ENCODE peak calls at places on chromosomes 16 and 17, in six cellular contexts. One of them, this sample, is unnamed.

GRCh38 chr17:65143899-65144590 is 6.9 kb downstream of the RGS9 start:
- DNase-seq in HepG2: no peak
- DNase-seq in SK-N-SH: no peak
- DNase-seq in GM12891: no peak
- DNase-seq in H1: no peak
- DNase-seq in K562: no peak
- DNase-seq in this sample: no peak

GRCh38 chr17:40510328-40510648 is 8.9 kb upstream of the TNS4 start:
- DNase-seq in HepG2: peak
- DNase-seq in SK-N-SH: no peak
- DNase-seq in GM12891: no peak
- DNase-seq in H1: no peak
- DNase-seq in K562: no peak
- DNase-seq in this sample: no peak

GRCh38 chr17:34235389-34236028 is 19.6 kb upstream of the CCL2 start:
- DNase-seq in HepG2: no peak
- DNase-seq in SK-N-SH: no peak
- DNase-seq in GM12891: no peak
- DNase-seq in H1: no peak
- DNase-seq in K562: no peak
- DNase-seq in this sample: no peak

GRCh38 chr17:81270279-81270678 is 24.8 kb downstream of the SLC38A10 start:
- DNase-seq in HepG2: no peak
- DNase-seq in SK-N-SH: no peak
- DNase-seq in GM12891: no peak
- DNase-seq in H1: no peak
- DNase-seq in K562: no peak
- DNase-seq in this sample: no peak

GRCh38 chr16:69351309-69352027 is at the start of gene TMED6:
- DNase-seq in HepG2: peak
- DNase-seq in SK-N-SH: no peak
- DNase-seq in GM12891: no peak
- DNase-seq in H1: no peak
- DNase-seq in K562: no peak
- DNase-seq in this sample: no peak

GRCh38 chr16:67844441-67844840 is 2.3 kb upstream of the NUTF2 start:
- DNase-seq in HepG2: no peak
- DNase-seq in SK-N-SH: no peak
- DNase-seq in GM12891: no peak
- DNase-seq in H1: no peak
- DNase-seq in K562: no peak
- DNase-seq in this sample: no peak

GRCh38 chr16:57093845-57094564 is 1.6 kb downstream of the CPNE2 start:
- DNase-seq in HepG2: no peak
- DNase-seq in SK-N-SH: no peak
- DNase-seq in GM12891: no peak
- DNase-seq in H1: no peak
- DNase-seq in K562: no peak
- DNase-seq in this sample: no peak

GRCh38 chr17:29066053-29066452 is 23.1 kb downstream of the PIPOX start:
- DNase-seq in HepG2: no peak
- DNase-seq in SK-N-SH: peak
- DNase-seq in GM12891: no peak
- DNase-seq in H1: no peak
- DNase-seq in K562: no peak
- DNase-seq in this sample: no peak

GRCh38 chr16:86854058-86854621 is 275.8 kb downstream of the FOXL1 start:
- DNase-seq in HepG2: no peak
- DNase-seq in SK-N-SH: no peak
- DNase-seq in GM12891: no peak
- DNase-seq in H1: no peak
- DNase-seq in K562: no peak
- DNase-seq in this sample: no peak

GRCh38 chr16:86530251-86531192 is 20.2 kb downstream of the FOXF1 start:
- DNase-seq in HepG2: no peak
- DNase-seq in SK-N-SH: no peak
- DNase-seq in GM12891: no peak
- DNase-seq in H1: no peak
- DNase-seq in K562: no peak
- DNase-seq in this sample: no peak

GRCh38 chr16:86734559-86735480 is 156.5 kb downstream of the FOXL1 start:
- DNase-seq in HepG2: no peak
- DNase-seq in SK-N-SH: no peak
- DNase-seq in GM12891: no peak
- DNase-seq in H1: no peak
- DNase-seq in K562: no peak
- DNase-seq in this sample: no peak

GRCh38 chr16:76360384-76360783 is 83.2 kb downstream of the CNTNAP4 start:
- DNase-seq in HepG2: no peak
- DNase-seq in SK-N-SH: no peak
- DNase-seq in GM12891: no peak
- DNase-seq in H1: no peak
- DNase-seq in K562: no peak
- DNase-seq in this sample: no peak

GRCh38 chr16:69171325-69172095 is 15.5 kb upstream of the SNTB2 start:
- DNase-seq in HepG2: no peak
- DNase-seq in SK-N-SH: no peak
- DNase-seq in GM12891: no peak
- DNase-seq in H1: no peak
- DNase-seq in K562: no peak
- DNase-seq in this sample: no peak

GRCh38 chr16:3285131-3285530 is 1.8 kb downstream of the ZNF263 start:
- DNase-seq in HepG2: no peak
- DNase-seq in SK-N-SH: no peak
- DNase-seq in GM12891: no peak
- DNase-seq in H1: no peak
- DNase-seq in K562: no peak
- DNase-seq in this sample: no peak

GRCh38 chr17:17693253-17693954 is 12.1 kb downstream of the RAI1 start:
- DNase-seq in HepG2: peak
- DNase-seq in SK-N-SH: peak
- DNase-seq in GM12891: no peak
- DNase-seq in H1: no peak
- DNase-seq in K562: no peak
- DNase-seq in this sample: no peak

GRCh38 chr17:50947844-50948514 is 81.8 kb upstream of the TOB1 start:
- DNase-seq in HepG2: no peak
- DNase-seq in SK-N-SH: peak
- DNase-seq in GM12891: no peak
- DNase-seq in H1: no peak
- DNase-seq in K562: peak
- DNase-seq in this sample: no peak

GRCh38 chr17:57337390-57337789 is 81.1 kb downstream of the MSI2 start:
- DNase-seq in HepG2: no peak
- DNase-seq in SK-N-SH: no peak
- DNase-seq in GM12891: no peak
- DNase-seq in H1: no peak
- DNase-seq in K562: no peak
- DNase-seq in this sample: no peak

GRCh38 chr17:55157165-55157564 is 107.6 kb upstream of the HLF start:
- DNase-seq in HepG2: peak
- DNase-seq in SK-N-SH: no peak
- DNase-seq in GM12891: no peak
- DNase-seq in H1: no peak
- DNase-seq in K562: no peak
- DNase-seq in this sample: no peak

GRCh38 chr16:87619360-87620200 is 17.3 kb downstream of the JPH3 start:
- DNase-seq in HepG2: no peak
- DNase-seq in SK-N-SH: peak
- DNase-seq in GM12891: no peak
- DNase-seq in H1: no peak
- DNase-seq in K562: no peak
- DNase-seq in this sample: no peak

GRCh38 chr16:14485131-14485551 is 144.9 kb downstream of the PARN start:
- DNase-seq in HepG2: peak
- DNase-seq in SK-N-SH: no peak
- DNase-seq in GM12891: no peak
- DNase-seq in H1: no peak
- DNase-seq in K562: no peak
- DNase-seq in this sample: no peak

GRCh38 chr17:39791296-39791992 is 53.7 kb downstream of the GRB7 start:
- DNase-seq in HepG2: no peak
- DNase-seq in SK-N-SH: no peak
- DNase-seq in GM12891: no peak
- DNase-seq in H1: no peak
- DNase-seq in K562: no peak
- DNase-seq in this sample: no peak

GRCh38 chr16:23384878-23385277 is 68.1 kb downstream of the COG7 start:
- DNase-seq in HepG2: no peak
- DNase-seq in SK-N-SH: no peak
- DNase-seq in GM12891: no peak
- DNase-seq in H1: no peak
- DNase-seq in K562: no peak
- DNase-seq in this sample: no peak

GRCh38 chr17:60165976-60166375 is 16.2 kb downstream of the CA4 start:
- DNase-seq in HepG2: no peak
- DNase-seq in SK-N-SH: no peak
- DNase-seq in GM12891: no peak
- DNase-seq in H1: no peak
- DNase-seq in K562: peak
- DNase-seq in this sample: no peak

GRCh38 chr17:21573961-21574610 is 118.2 kb upstream of the KCNJ18 start:
- DNase-seq in HepG2: no peak
- DNase-seq in SK-N-SH: peak
- DNase-seq in GM12891: no peak
- DNase-seq in H1: no peak
- DNase-seq in K562: no peak
- DNase-seq in this sample: no peak

GRCh38 chr16:24367186-24367585 is 111.1 kb downstream of the CACNG3 start:
- DNase-seq in HepG2: no peak
- DNase-seq in SK-N-SH: no peak
- DNase-seq in GM12891: no peak
- DNase-seq in H1: no peak
- DNase-seq in K562: no peak
- DNase-seq in this sample: no peak

GRCh38 chr16:69411064-69411985 is 13.1 kb upstream of the CYB5B start:
- DNase-seq in HepG2: no peak
- DNase-seq in SK-N-SH: no peak
- DNase-seq in GM12891: no peak
- DNase-seq in H1: no peak
- DNase-seq in K562: no peak
- DNase-seq in this sample: no peak

GRCh38 chr17:45282683-45283644 is 21.1 kb upstream of the SPATA32 start:
- DNase-seq in HepG2: no peak
- DNase-seq in SK-N-SH: no peak
- DNase-seq in GM12891: no peak
- DNase-seq in H1: no peak
- DNase-seq in K562: no peak
- DNase-seq in this sample: no peak

GRCh38 chr17:63928966-63929695 is 3.0 kb downstream of the CD79B start:
- DNase-seq in HepG2: no peak
- DNase-seq in SK-N-SH: peak
- DNase-seq in GM12891: no peak
- DNase-seq in H1: no peak
- DNase-seq in K562: no peak
- DNase-seq in this sample: no peak

GRCh38 chr17:4490637-4491061 is 8.0 kb upstream of the SPNS2 start:
- DNase-seq in HepG2: no peak
- DNase-seq in SK-N-SH: no peak
- DNase-seq in GM12891: no peak
- DNase-seq in H1: no peak
- DNase-seq in K562: no peak
- DNase-seq in this sample: no peak

GRCh38 chr16:11464241-11464640 is 119.0 kb downstream of the RMI2 start:
- DNase-seq in HepG2: no peak
- DNase-seq in SK-N-SH: no peak
- DNase-seq in GM12891: no peak
- DNase-seq in H1: no peak
- DNase-seq in K562: no peak
- DNase-seq in this sample: no peak

GRCh38 chr17:49739662-49740271 is 24.2 kb downstream of the FAM117A start:
- DNase-seq in HepG2: peak
- DNase-seq in SK-N-SH: peak
- DNase-seq in GM12891: no peak
- DNase-seq in H1: no peak
- DNase-seq in K562: peak
- DNase-seq in this sample: peak

GRCh38 chr17:59328534-59329095 is 2.8 kb upstream of the YPEL2 start:
- DNase-seq in HepG2: no peak
- DNase-seq in SK-N-SH: no peak
- DNase-seq in GM12891: no peak
- DNase-seq in H1: no peak
- DNase-seq in K562: no peak
- DNase-seq in this sample: no peak

GRCh38 chr17:76714822-76715461 is 4.2 kb upstream of the MXRA7 start:
- DNase-seq in HepG2: no peak
- DNase-seq in SK-N-SH: peak
- DNase-seq in GM12891: no peak
- DNase-seq in H1: peak
- DNase-seq in K562: peak
- DNase-seq in this sample: no peak

GRCh38 chr16:30030011-30030685 is 923 bp downstream of the TLCD3B start:
- DNase-seq in HepG2: no peak
- DNase-seq in SK-N-SH: peak
- DNase-seq in GM12891: no peak
- DNase-seq in H1: no peak
- DNase-seq in K562: no peak
- DNase-seq in this sample: no peak

GRCh38 chr17:28955408-28955807 is 4.1 kb upstream of the PHF12 start:
- DNase-seq in HepG2: no peak
- DNase-seq in SK-N-SH: no peak
- DNase-seq in GM12891: no peak
- DNase-seq in H1: no peak
- DNase-seq in K562: no peak
- DNase-seq in this sample: no peak

GRCh38 chr16:20904507-20905079 is 4.0 kb downstream of the LYRM1 start:
- DNase-seq in HepG2: peak
- DNase-seq in SK-N-SH: no peak
- DNase-seq in GM12891: peak
- DNase-seq in H1: no peak
- DNase-seq in K562: no peak
- DNase-seq in this sample: no peak
- TF ChIP-seq POLR2AphosphoS5 in HepG2: no peak
- TF ChIP-seq POLR2AphosphoS5 in SK-N-SH: no peak
- TF ChIP-seq POLR2AphosphoS5 in GM12891: no peak
- TF ChIP-seq POLR2AphosphoS5 in H1: no peak
- TF ChIP-seq POLR2AphosphoS5 in K562: no peak
- TF ChIP-seq POLR2AphosphoS5 in this sample: no peak

GRCh38 chr16:35570946-35571345 is 2111.5 kb downstream of the TP53TG3F start:
- DNase-seq in HepG2: no peak
- DNase-seq in SK-N-SH: no peak
- DNase-seq in GM12891: no peak
- DNase-seq in H1: no peak
- DNase-seq in K562: no peak
- DNase-seq in this sample: no peak
- TF ChIP-seq TAF1 in HepG2: no peak
- TF ChIP-seq TAF1 in SK-N-SH: no peak
- TF ChIP-seq TAF1 in GM12891: no peak
- TF ChIP-seq TAF1 in H1: no peak
- TF ChIP-seq TAF1 in K562: no peak
- TF ChIP-seq TAF1 in this sample: no peak

GRCh38 chr17:75589017-75589918 is 1.7 kb downstream of the MYO15B start:
- DNase-seq in HepG2: peak
- DNase-seq in SK-N-SH: peak
- DNase-seq in GM12891: peak
- DNase-seq in H1: peak
- DNase-seq in K562: peak
- DNase-seq in this sample: peak
- TF ChIP-seq POLR2AphosphoS5 in HepG2: no peak
- TF ChIP-seq POLR2AphosphoS5 in SK-N-SH: peak
- TF ChIP-seq POLR2AphosphoS5 in GM12891: no peak
- TF ChIP-seq POLR2AphosphoS5 in H1: peak
- TF ChIP-seq POLR2AphosphoS5 in K562: no peak
- TF ChIP-seq POLR2AphosphoS5 in this sample: no peak

GRCh38 chr16:64311241-64311640 is 810.6 kb downstream of the CDH11 start:
- DNase-seq in HepG2: no peak
- DNase-seq in SK-N-SH: no peak
- DNase-seq in GM12891: no peak
- DNase-seq in H1: no peak
- DNase-seq in K562: no peak
- DNase-seq in this sample: no peak
- TF ChIP-seq TAF1 in HepG2: no peak
- TF ChIP-seq TAF1 in SK-N-SH: no peak
- TF ChIP-seq TAF1 in GM12891: no peak
- TF ChIP-seq TAF1 in H1: no peak
- TF ChIP-seq TAF1 in K562: no peak
- TF ChIP-seq TAF1 in this sample: no peak

This sample was measured in GM12892.